ENCODE peak calls at places on chromosomes 6 and 20, in nine cellular contexts. One of them, this sample, is unnamed.

GRCh38 chr20:48047453-48047852 is 262.2 kb upstream of the SULF2 start:
- DNase-seq in lower leg skin: no peak
- DNase-seq in fibroblast of the conjunctiva: no peak
- DNase-seq in C1 segment of cervical spinal cord: no peak
- DNase-seq in COR-L47: no peak
- DNase-seq in GM04504: no peak
- DNase-seq in mesenteric fat pad: no peak
- DNase-seq in astrocyte of the hippocampus: no peak
- DNase-seq in activated T-helper 1 cell treated with anti-CD3 and anti-CD28 coated beads, Interleukin-12 subunit alpha, Interleukin-12 subunit beta, Interleukin-2, Interleukin-4 antibody, amounts not matched to agents 30 ng/mL and 10 ng/mL and 1 ng/mL, durations not matched to agents 14 hours and 24 hours and 36 hours: no peak
- DNase-seq in this sample: no peak

GRCh38 chr20:2688041-2688591 is 4.5 kb upstream of the EBF4 start:
- DNase-seq in COR-L47: peak; percentile 30
- DNase-seq in activated T-helper 1 cell treated with anti-CD3 and anti-CD28 coated beads, Interleukin-12 subunit alpha, Interleukin-12 subunit beta, Interleukin-2, Interleukin-4 antibody, amounts not matched to agents 30 ng/mL and 10 ng/mL and 1 ng/mL, durations not matched to agents 14 hours and 24 hours and 36 hours: peak; percentile 76
- DNase-seq in lower leg skin: no peak
- DNase-seq in astrocyte of the hippocampus: peak; percentile 69
- DNase-seq in GM04504: no peak
- DNase-seq in mesenteric fat pad: no peak
- DNase-seq in C1 segment of cervical spinal cord: peak; percentile 26
- DNase-seq in fibroblast of the conjunctiva: peak; percentile 17
- DNase-seq in this sample: no peak

GRCh38 chr6:28335564-28336283 is at the start of gene ZSCAN31:
- DNase-seq in COR-L47: peak; percentile 71
- DNase-seq in activated T-helper 1 cell treated with anti-CD3 and anti-CD28 coated beads, Interleukin-12 subunit alpha, Interleukin-12 subunit beta, Interleukin-2, Interleukin-4 antibody, amounts not matched to agents 30 ng/mL and 10 ng/mL and 1 ng/mL, durations not matched to agents 14 hours and 24 hours and 36 hours: peak; percentile 56
- DNase-seq in lower leg skin: peak; percentile 99
- DNase-seq in mesenteric fat pad: peak; percentile 95
- DNase-seq in fibroblast of the conjunctiva: peak; percentile 97
- DNase-seq in GM04504: peak; percentile 94
- DNase-seq in C1 segment of cervical spinal cord: peak; percentile 90
- DNase-seq in astrocyte of the hippocampus: peak; percentile 99
- DNase-seq in this sample: peak; percentile 91

GRCh38 chr6:168107191-168107940 is 28.4 kb upstream of the FRMD1 start:
- DNase-seq in COR-L47: peak; percentile 11
- DNase-seq in fibroblast of the conjunctiva: no peak
- DNase-seq in C1 segment of cervical spinal cord: no peak
- DNase-seq in mesenteric fat pad: no peak
- DNase-seq in GM04504: no peak
- DNase-seq in lower leg skin: no peak
- DNase-seq in activated T-helper 1 cell treated with anti-CD3 and anti-CD28 coated beads, Interleukin-12 subunit alpha, Interleukin-12 subunit beta, Interleukin-2, Interleukin-4 antibody, amounts not matched to agents 30 ng/mL and 10 ng/mL and 1 ng/mL, durations not matched to agents 14 hours and 24 hours and 36 hours: no peak
- DNase-seq in astrocyte of the hippocampus: no peak
- DNase-seq in this sample: no peak

GRCh38 chr6:3329491-3330051 is 70.8 kb downstream of the PSMG4 start:
- DNase-seq in mesenteric fat pad: no peak
- DNase-seq in C1 segment of cervical spinal cord: no peak
- DNase-seq in GM04504: no peak
- DNase-seq in fibroblast of the conjunctiva: no peak
- DNase-seq in COR-L47: no peak
- DNase-seq in activated T-helper 1 cell treated with anti-CD3 and anti-CD28 coated beads, Interleukin-12 subunit alpha, Interleukin-12 subunit beta, Interleukin-2, Interleukin-4 antibody, amounts not matched to agents 30 ng/mL and 10 ng/mL and 1 ng/mL, durations not matched to agents 14 hours and 24 hours and 36 hours: no peak
- DNase-seq in lower leg skin: no peak
- DNase-seq in astrocyte of the hippocampus: peak; percentile 84
- DNase-seq in this sample: no peak

GRCh38 chr6:32424584-32424983 is 15.1 kb upstream of the HLA-DRA start:
- DNase-seq in GM04504: no peak
- DNase-seq in fibroblast of the conjunctiva: no peak
- DNase-seq in activated T-helper 1 cell treated with anti-CD3 and anti-CD28 coated beads, Interleukin-12 subunit alpha, Interleukin-12 subunit beta, Interleukin-2, Interleukin-4 antibody, amounts not matched to agents 30 ng/mL and 10 ng/mL and 1 ng/mL, durations not matched to agents 14 hours and 24 hours and 36 hours: no peak
- DNase-seq in mesenteric fat pad: no peak
- DNase-seq in C1 segment of cervical spinal cord: no peak
- DNase-seq in COR-L47: no peak
- DNase-seq in lower leg skin: no peak
- DNase-seq in astrocyte of the hippocampus: no peak
- DNase-seq in this sample: no peak

GRCh38 chr6:155125916-155126315 is 130.8 kb downstream of the TIAM2 start:
- DNase-seq in mesenteric fat pad: no peak
- DNase-seq in fibroblast of the conjunctiva: peak; percentile 48
- DNase-seq in C1 segment of cervical spinal cord: no peak
- DNase-seq in astrocyte of the hippocampus: peak; percentile 44
- DNase-seq in lower leg skin: no peak
- DNase-seq in activated T-helper 1 cell treated with anti-CD3 and anti-CD28 coated beads, Interleukin-12 subunit alpha, Interleukin-12 subunit beta, Interleukin-2, Interleukin-4 antibody, amounts not matched to agents 30 ng/mL and 10 ng/mL and 1 ng/mL, durations not matched to agents 14 hours and 24 hours and 36 hours: no peak
- DNase-seq in GM04504: peak; percentile 81
- DNase-seq in COR-L47: no peak
- DNase-seq in this sample: peak; percentile 57

GRCh38 chr6:39819226-39819625 is 27.1 kb downstream of the DAAM2 start:
- DNase-seq in astrocyte of the hippocampus: no peak
- DNase-seq in lower leg skin: no peak
- DNase-seq in mesenteric fat pad: no peak
- DNase-seq in GM04504: no peak
- DNase-seq in C1 segment of cervical spinal cord: no peak
- DNase-seq in fibroblast of the conjunctiva: no peak
- DNase-seq in activated T-helper 1 cell treated with anti-CD3 and anti-CD28 coated beads, Interleukin-12 subunit alpha, Interleukin-12 subunit beta, Interleukin-2, Interleukin-4 antibody, amounts not matched to agents 30 ng/mL and 10 ng/mL and 1 ng/mL, durations not matched to agents 14 hours and 24 hours and 36 hours: no peak
- DNase-seq in COR-L47: no peak
- DNase-seq in this sample: no peak

GRCh38 chr6:29925341-29926080 is 16.8 kb upstream of the HLA-A start:
- DNase-seq in fibroblast of the conjunctiva: no peak
- DNase-seq in COR-L47: no peak
- DNase-seq in C1 segment of cervical spinal cord: no peak
- DNase-seq in lower leg skin: no peak
- DNase-seq in mesenteric fat pad: no peak
- DNase-seq in activated T-helper 1 cell treated with anti-CD3 and anti-CD28 coated beads, Interleukin-12 subunit alpha, Interleukin-12 subunit beta, Interleukin-2, Interleukin-4 antibody, amounts not matched to agents 30 ng/mL and 10 ng/mL and 1 ng/mL, durations not matched to agents 14 hours and 24 hours and 36 hours: no peak
- DNase-seq in GM04504: no peak
- DNase-seq in astrocyte of the hippocampus: no peak
- DNase-seq in this sample: no peak

GRCh38 chr6:82006027-82006738 is 241.4 kb downstream of the IBTK start:
- DNase-seq in astrocyte of the hippocampus: no peak
- DNase-seq in GM04504: no peak
- DNase-seq in fibroblast of the conjunctiva: peak; percentile 37
- DNase-seq in COR-L47: no peak
- DNase-seq in activated T-helper 1 cell treated with anti-CD3 and anti-CD28 coated beads, Interleukin-12 subunit alpha, Interleukin-12 subunit beta, Interleukin-2, Interleukin-4 antibody, amounts not matched to agents 30 ng/mL and 10 ng/mL and 1 ng/mL, durations not matched to agents 14 hours and 24 hours and 36 hours: no peak
- DNase-seq in mesenteric fat pad: no peak
- DNase-seq in lower leg skin: no peak
- DNase-seq in C1 segment of cervical spinal cord: no peak
- DNase-seq in this sample: no peak

GRCh38 chr20:53679597-53680309 is 86.1 kb upstream of the ZNF217 start:
- DNase-seq in GM04504: no peak
- DNase-seq in COR-L47: no peak
- DNase-seq in activated T-helper 1 cell treated with anti-CD3 and anti-CD28 coated beads, Interleukin-12 subunit alpha, Interleukin-12 subunit beta, Interleukin-2, Interleukin-4 antibody, amounts not matched to agents 30 ng/mL and 10 ng/mL and 1 ng/mL, durations not matched to agents 14 hours and 24 hours and 36 hours: no peak
- DNase-seq in astrocyte of the hippocampus: peak; percentile 29
- DNase-seq in fibroblast of the conjunctiva: no peak
- DNase-seq in mesenteric fat pad: no peak
- DNase-seq in C1 segment of cervical spinal cord: no peak
- DNase-seq in lower leg skin: peak; percentile 34
- DNase-seq in this sample: no peak

GRCh38 chr6:76697585-76697984 is 625.1 kb upstream of the IMPG1 start:
- DNase-seq in mesenteric fat pad: no peak
- DNase-seq in C1 segment of cervical spinal cord: no peak
- DNase-seq in activated T-helper 1 cell treated with anti-CD3 and anti-CD28 coated beads, Interleukin-12 subunit alpha, Interleukin-12 subunit beta, Interleukin-2, Interleukin-4 antibody, amounts not matched to agents 30 ng/mL and 10 ng/mL and 1 ng/mL, durations not matched to agents 14 hours and 24 hours and 36 hours: no peak
- DNase-seq in lower leg skin: no peak
- DNase-seq in COR-L47: no peak
- DNase-seq in astrocyte of the hippocampus: peak; percentile 12
- DNase-seq in fibroblast of the conjunctiva: peak; percentile 26
- DNase-seq in GM04504: no peak
- DNase-seq in this sample: no peak

GRCh38 chr6:1552296-1552761 is 57.4 kb upstream of the FOXC1 start:
- DNase-seq in fibroblast of the conjunctiva: peak; percentile 28
- DNase-seq in GM04504: no peak
- DNase-seq in COR-L47: no peak
- DNase-seq in C1 segment of cervical spinal cord: no peak
- DNase-seq in mesenteric fat pad: no peak
- DNase-seq in activated T-helper 1 cell treated with anti-CD3 and anti-CD28 coated beads, Interleukin-12 subunit alpha, Interleukin-12 subunit beta, Interleukin-2, Interleukin-4 antibody, amounts not matched to agents 30 ng/mL and 10 ng/mL and 1 ng/mL, durations not matched to agents 14 hours and 24 hours and 36 hours: no peak
- DNase-seq in lower leg skin: no peak
- DNase-seq in astrocyte of the hippocampus: peak; percentile 4
- DNase-seq in this sample: no peak

GRCh38 chr6:71289039-71289801 is 609 bp downstream of the OGFRL1 start:
- DNase-seq in COR-L47: no peak
- DNase-seq in fibroblast of the conjunctiva: no peak
- DNase-seq in mesenteric fat pad: no peak
- DNase-seq in lower leg skin: peak; percentile 86
- DNase-seq in activated T-helper 1 cell treated with anti-CD3 and anti-CD28 coated beads, Interleukin-12 subunit alpha, Interleukin-12 subunit beta, Interleukin-2, Interleukin-4 antibody, amounts not matched to agents 30 ng/mL and 10 ng/mL and 1 ng/mL, durations not matched to agents 14 hours and 24 hours and 36 hours: no peak
- DNase-seq in C1 segment of cervical spinal cord: no peak
- DNase-seq in astrocyte of the hippocampus: peak; percentile 58
- DNase-seq in GM04504: no peak
- DNase-seq in this sample: no peak

GRCh38 chr20:15555913-15556312 is 1017.3 kb downstream of the KIF16B start:
- DNase-seq in C1 segment of cervical spinal cord: no peak
- DNase-seq in fibroblast of the conjunctiva: no peak
- DNase-seq in COR-L47: no peak
- DNase-seq in GM04504: peak; percentile 57
- DNase-seq in activated T-helper 1 cell treated with anti-CD3 and anti-CD28 coated beads, Interleukin-12 subunit alpha, Interleukin-12 subunit beta, Interleukin-2, Interleukin-4 antibody, amounts not matched to agents 30 ng/mL and 10 ng/mL and 1 ng/mL, durations not matched to agents 14 hours and 24 hours and 36 hours: no peak
- DNase-seq in astrocyte of the hippocampus: no peak
- DNase-seq in mesenteric fat pad: no peak
- DNase-seq in lower leg skin: no peak
- DNase-seq in this sample: peak; percentile 63

GRCh38 chr20:57871237-57871632 is 161.4 kb upstream of the PMEPA1 start:
- DNase-seq in lower leg skin: peak; percentile 72
- DNase-seq in C1 segment of cervical spinal cord: no peak
- DNase-seq in activated T-helper 1 cell treated with anti-CD3 and anti-CD28 coated beads, Interleukin-12 subunit alpha, Interleukin-12 subunit beta, Interleukin-2, Interleukin-4 antibody, amounts not matched to agents 30 ng/mL and 10 ng/mL and 1 ng/mL, durations not matched to agents 14 hours and 24 hours and 36 hours: no peak
- DNase-seq in astrocyte of the hippocampus: no peak
- DNase-seq in COR-L47: no peak
- DNase-seq in fibroblast of the conjunctiva: no peak
- DNase-seq in mesenteric fat pad: no peak
- DNase-seq in GM04504: no peak
- DNase-seq in this sample: no peak

GRCh38 chr20:61775423-61775822 is 290.3 kb downstream of the TAF4 start:
- DNase-seq in astrocyte of the hippocampus: no peak
- DNase-seq in COR-L47: no peak
- DNase-seq in C1 segment of cervical spinal cord: no peak
- DNase-seq in lower leg skin: no peak
- DNase-seq in fibroblast of the conjunctiva: no peak
- DNase-seq in mesenteric fat pad: no peak
- DNase-seq in GM04504: no peak
- DNase-seq in activated T-helper 1 cell treated with anti-CD3 and anti-CD28 coated beads, Interleukin-12 subunit alpha, Interleukin-12 subunit beta, Interleukin-2, Interleukin-4 antibody, amounts not matched to agents 30 ng/mL and 10 ng/mL and 1 ng/mL, durations not matched to agents 14 hours and 24 hours and 36 hours: no peak
- DNase-seq in this sample: no peak

GRCh38 chr6:170424634-170425126 is 118.1 kb downstream of the FAM120B start:
- DNase-seq in mesenteric fat pad: no peak
- DNase-seq in activated T-helper 1 cell treated with anti-CD3 and anti-CD28 coated beads, Interleukin-12 subunit alpha, Interleukin-12 subunit beta, Interleukin-2, Interleukin-4 antibody, amounts not matched to agents 30 ng/mL and 10 ng/mL and 1 ng/mL, durations not matched to agents 14 hours and 24 hours and 36 hours: no peak
- DNase-seq in fibroblast of the conjunctiva: no peak
- DNase-seq in COR-L47: no peak
- DNase-seq in GM04504: no peak
- DNase-seq in astrocyte of the hippocampus: no peak
- DNase-seq in C1 segment of cervical spinal cord: no peak
- DNase-seq in lower leg skin: no peak
- DNase-seq in this sample: no peak

GRCh38 chr6:75600694-75601265 is 900 bp upstream of the SENP6 start:
- DNase-seq in activated T-helper 1 cell treated with anti-CD3 and anti-CD28 coated beads, Interleukin-12 subunit alpha, Interleukin-12 subunit beta, Interleukin-2, Interleukin-4 antibody, amounts not matched to agents 30 ng/mL and 10 ng/mL and 1 ng/mL, durations not matched to agents 14 hours and 24 hours and 36 hours: no peak
- DNase-seq in C1 segment of cervical spinal cord: no peak
- DNase-seq in COR-L47: no peak
- DNase-seq in fibroblast of the conjunctiva: no peak
- DNase-seq in lower leg skin: no peak
- DNase-seq in astrocyte of the hippocampus: peak; percentile 28
- DNase-seq in mesenteric fat pad: no peak
- DNase-seq in GM04504: no peak
- DNase-seq in this sample: no peak

GRCh38 chr6:1426416-1426815 is 37.0 kb downstream of the FOXF2 start:
- DNase-seq in COR-L47: no peak
- DNase-seq in GM04504: no peak
- DNase-seq in activated T-helper 1 cell treated with anti-CD3 and anti-CD28 coated beads, Interleukin-12 subunit alpha, Interleukin-12 subunit beta, Interleukin-2, Interleukin-4 antibody, amounts not matched to agents 30 ng/mL and 10 ng/mL and 1 ng/mL, durations not matched to agents 14 hours and 24 hours and 36 hours: no peak
- DNase-seq in astrocyte of the hippocampus: no peak
- DNase-seq in mesenteric fat pad: peak; percentile 72
- DNase-seq in C1 segment of cervical spinal cord: no peak
- DNase-seq in lower leg skin: no peak
- DNase-seq in fibroblast of the conjunctiva: no peak
- DNase-seq in this sample: no peak

GRCh38 chr6:168060521-168060931 is 18.5 kb downstream of the FRMD1 start:
- DNase-seq in C1 segment of cervical spinal cord: peak; percentile 65
- DNase-seq in activated T-helper 1 cell treated with anti-CD3 and anti-CD28 coated beads, Interleukin-12 subunit alpha, Interleukin-12 subunit beta, Interleukin-2, Interleukin-4 antibody, amounts not matched to agents 30 ng/mL and 10 ng/mL and 1 ng/mL, durations not matched to agents 14 hours and 24 hours and 36 hours: no peak
- DNase-seq in lower leg skin: no peak
- DNase-seq in astrocyte of the hippocampus: peak; percentile 83
- DNase-seq in COR-L47: peak; percentile 68
- DNase-seq in mesenteric fat pad: no peak
- DNase-seq in fibroblast of the conjunctiva: peak; percentile 14
- DNase-seq in GM04504: peak; percentile 45
- DNase-seq in this sample: peak; percentile 4

GRCh38 chr6:73941892-73942291 is 245.9 kb downstream of the CD109 start:
- DNase-seq in astrocyte of the hippocampus: no peak
- DNase-seq in COR-L47: no peak
- DNase-seq in GM04504: no peak
- DNase-seq in activated T-helper 1 cell treated with anti-CD3 and anti-CD28 coated beads, Interleukin-12 subunit alpha, Interleukin-12 subunit beta, Interleukin-2, Interleukin-4 antibody, amounts not matched to agents 30 ng/mL and 10 ng/mL and 1 ng/mL, durations not matched to agents 14 hours and 24 hours and 36 hours: no peak
- DNase-seq in C1 segment of cervical spinal cord: no peak
- DNase-seq in fibroblast of the conjunctiva: no peak
- DNase-seq in lower leg skin: no peak
- DNase-seq in mesenteric fat pad: no peak
- DNase-seq in this sample: no peak

GRCh38 chr6:19180348-19181073 is 656.7 kb upstream of the ID4 start:
- DNase-seq in C1 segment of cervical spinal cord: peak; percentile 5
- DNase-seq in fibroblast of the conjunctiva: no peak
- DNase-seq in COR-L47: no peak
- DNase-seq in GM04504: peak; percentile 24
- DNase-seq in astrocyte of the hippocampus: no peak
- DNase-seq in lower leg skin: peak; percentile 93
- DNase-seq in activated T-helper 1 cell treated with anti-CD3 and anti-CD28 coated beads, Interleukin-12 subunit alpha, Interleukin-12 subunit beta, Interleukin-2, Interleukin-4 antibody, amounts not matched to agents 30 ng/mL and 10 ng/mL and 1 ng/mL, durations not matched to agents 14 hours and 24 hours and 36 hours: no peak
- DNase-seq in mesenteric fat pad: no peak
- DNase-seq in this sample: no peak

GRCh38 chr6:84314377-84314898 is 87.0 kb upstream of the CEP162 start:
- DNase-seq in GM04504: no peak
- DNase-seq in lower leg skin: no peak
- DNase-seq in activated T-helper 1 cell treated with anti-CD3 and anti-CD28 coated beads, Interleukin-12 subunit alpha, Interleukin-12 subunit beta, Interleukin-2, Interleukin-4 antibody, amounts not matched to agents 30 ng/mL and 10 ng/mL and 1 ng/mL, durations not matched to agents 14 hours and 24 hours and 36 hours: no peak
- DNase-seq in mesenteric fat pad: no peak
- DNase-seq in C1 segment of cervical spinal cord: no peak
- DNase-seq in COR-L47: no peak
- DNase-seq in fibroblast of the conjunctiva: no peak
- DNase-seq in astrocyte of the hippocampus: no peak
- DNase-seq in this sample: no peak

GRCh38 chr6:13698715-13699114 is 12.9 kb downstream of the RANBP9 start:
- DNase-seq in activated T-helper 1 cell treated with anti-CD3 and anti-CD28 coated beads, Interleukin-12 subunit alpha, Interleukin-12 subunit beta, Interleukin-2, Interleukin-4 antibody, amounts not matched to agents 30 ng/mL and 10 ng/mL and 1 ng/mL, durations not matched to agents 14 hours and 24 hours and 36 hours: no peak
- DNase-seq in COR-L47: no peak
- DNase-seq in astrocyte of the hippocampus: no peak
- DNase-seq in fibroblast of the conjunctiva: no peak
- DNase-seq in C1 segment of cervical spinal cord: no peak
- DNase-seq in lower leg skin: no peak
- DNase-seq in GM04504: no peak
- DNase-seq in mesenteric fat pad: no peak
- DNase-seq in this sample: no peak

GRCh38 chr20:35992713-35993335 is 24.4 kb downstream of the CNBD2 start:
- DNase-seq in COR-L47: peak; percentile 48
- DNase-seq in C1 segment of cervical spinal cord: peak; percentile 2
- DNase-seq in astrocyte of the hippocampus: peak; percentile 81
- DNase-seq in lower leg skin: peak; percentile 87
- DNase-seq in GM04504: no peak
- DNase-seq in activated T-helper 1 cell treated with anti-CD3 and anti-CD28 coated beads, Interleukin-12 subunit alpha, Interleukin-12 subunit beta, Interleukin-2, Interleukin-4 antibody, amounts not matched to agents 30 ng/mL and 10 ng/mL and 1 ng/mL, durations not matched to agents 14 hours and 24 hours and 36 hours: peak; percentile 27
- DNase-seq in mesenteric fat pad: peak; percentile 57
- DNase-seq in fibroblast of the conjunctiva: peak; percentile 26
- DNase-seq in this sample: no peak

This sample was measured in AG09319.